ENCODE peak calls at places on chromosomes 11 and 22, in ten cellular contexts. F is pancreas, A is GM06990, T is lung, N is cardiac fibroblast, M is foreskin fibroblast, D is SK-N-SH, O is psoas muscle, S is fibroblast of mammary gland, Z is tibial nerve. I is an unnamed sample.

GRCh38 chr11:46333129-46333947 is 13.9 kb upstream of the DGKZ start:
- DNase-seq in F (no peak), A (no peak), T (no peak), N (no peak), M (peak), D (peak), O (no peak), S (no peak), Z (no peak), I (no peak)

GRCh38 chr11:47553417-47553746 is 450 bp upstream of the CELF1 start:
- DNase-seq in F (no peak), A (no peak), T (no peak), N (peak), M (peak), D (no peak), O (no peak), S (peak), Z (peak), I (no peak)

GRCh38 chr11:35483131-35483800 is 42.1 kb downstream of the PAMR1 start:
- DNase-seq in F (no peak), A (no peak), T (no peak), N (no peak), M (peak), D (no peak), O (no peak), S (peak), Z (no peak), I (no peak)

GRCh38 chr22:33922268-33922667 is 2.0 kb upstream of the LARGE1 start:
- DNase-seq in F (no peak), A (no peak), T (no peak), N (peak), M (peak), D (no peak), O (peak), S (peak), Z (peak), I (no peak)

GRCh38 chr11:63560506-63561179 is 2.5 kb downstream of the PLAAT2 start:
- DNase-seq in F (no peak), A (no peak), T (peak), N (peak), M (no peak), D (no peak), O (no peak), S (no peak), Z (no peak), I (no peak)

GRCh38 chr22:43883012-43883661 is 8.7 kb downstream of the PNPLA5 start:
- DNase-seq in F (no peak), A (peak), T (no peak), N (peak), M (peak), D (peak), O (no peak), S (peak), Z (peak), I (peak)

GRCh38 chr11:110249066-110249465 is 47.3 kb downstream of the RDX start:
- DNase-seq in F (no peak), A (no peak), T (no peak), N (peak), M (peak), D (no peak), O (no peak), S (peak), Z (no peak), I (no peak)

GRCh38 chr11:2677127-2677526 is 22.7 kb downstream of the KCNQ1OT1 start:
- DNase-seq in F (no peak), A (no peak), T (no peak), N (no peak), M (no peak), D (no peak), O (no peak), S (no peak), Z (no peak), I (no peak)

GRCh38 chr11:67286621-67287333 is 2.3 kb upstream of the ANKRD13D start:
- DNase-seq in F (peak), A (no peak), T (no peak), N (no peak), M (no peak), D (no peak), O (peak), S (no peak), Z (no peak), I (no peak)

GRCh38 chr11:101915811-101916291 is 471 bp downstream of the ANGPTL5 start:
- DNase-seq in F (no peak), A (peak), T (no peak), N (peak), M (peak), D (peak), O (no peak), S (peak), Z (peak), I (no peak)

GRCh38 chr11:10474551-10474950 is 19.5 kb downstream of the AMPD3 start:
- DNase-seq in F (no peak), A (no peak), T (no peak), N (no peak), M (no peak), D (no peak), O (no peak), S (no peak), Z (no peak), I (no peak)

GRCh38 chr11:12201016-12201985 is 90.9 kb downstream of the MICAL2 start:
- DNase-seq in F (no peak), A (no peak), T (no peak), N (peak), M (peak), D (peak), O (no peak), S (peak), Z (no peak), I (peak)

GRCh38 chr11:61079416-61080150 is 22.7 kb upstream of the CD5 start:
- DNase-seq in F (no peak), A (no peak), T (no peak), N (no peak), M (no peak), D (no peak), O (no peak), S (no peak), Z (no peak), I (no peak)

GRCh38 chr11:2897048-2897447 is 11.5 kb upstream of the CDKN1C start:
- DNase-seq in F (peak), A (no peak), T (no peak), N (no peak), M (no peak), D (no peak), O (no peak), S (no peak), Z (no peak), I (no peak)

GRCh38 chr11:16252373-16252772 is 104.0 kb downstream of the SOX6 start:
- DNase-seq in F (no peak), A (no peak), T (no peak), N (peak), M (peak), D (peak), O (no peak), S (no peak), Z (no peak), I (no peak)

GRCh38 chr11:12502041-12502440 is 124.7 kb downstream of the PARVA start:
- DNase-seq in F (no peak), A (no peak), T (no peak), N (no peak), M (peak), D (no peak), O (no peak), S (peak), Z (no peak), I (no peak)

GRCh38 chr11:27328602-27329001 is 34.4 kb downstream of the CCDC34 start:
- DNase-seq in F (no peak), A (no peak), T (no peak), N (no peak), M (no peak), D (no peak), O (no peak), S (no peak), Z (no peak), I (no peak)

GRCh38 chr11:58573451-58574104 is 2.1 kb downstream of the LPXN start:
- DNase-seq in F (no peak), A (peak), T (no peak), N (peak), M (peak), D (no peak), O (peak), S (peak), Z (peak), I (no peak)

GRCh38 chr11:11977206-11977938 is 31.1 kb downstream of the DKK3 start:
- DNase-seq in F (no peak), A (no peak), T (peak), N (peak), M (peak), D (no peak), O (peak), S (peak), Z (peak), I (peak)

GRCh38 chr11:102914238-102915043 is 39.7 kb upstream of the MMP12 start:
- DNase-seq in F (no peak), A (no peak), T (no peak), N (peak), M (peak), D (peak), O (no peak), S (peak), Z (peak), I (peak)

GRCh38 chr22:42632096-42632495 is 8.3 kb downstream of the ATP5MGL start:
- DNase-seq in F (no peak), A (no peak), T (no peak), N (no peak), M (peak), D (peak), O (no peak), S (no peak), Z (peak), I (no peak)
- TF ChIP-seq CTCF in F (no peak), A (peak), T (no peak), N (peak), M (peak), D (peak), O (peak), S (peak), Z (no peak), I (peak)

DNA sequence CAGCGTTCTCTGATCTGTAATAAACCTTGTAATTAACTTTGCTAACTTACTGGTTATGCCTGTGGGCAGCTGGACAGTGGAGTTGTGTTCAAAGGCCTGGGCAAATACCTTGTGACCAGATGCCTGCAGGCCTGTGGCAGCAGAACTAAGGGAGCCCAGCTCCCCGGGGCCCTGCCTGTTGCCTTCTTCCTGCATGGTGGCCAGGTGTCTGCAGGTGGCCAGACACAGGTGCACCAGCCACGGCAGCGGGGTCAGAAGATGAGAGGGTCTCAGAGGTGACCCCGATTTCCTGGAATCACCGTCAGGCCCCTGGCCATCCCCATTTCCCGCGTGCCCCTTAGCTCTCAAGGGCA is 127.2 kb downstream of the OSBP2 start:
- DNase-seq in F (no peak), A (no peak), T (no peak), N (no peak), M (no peak), D (peak), O (no peak), S (no peak), Z (no peak), I (no peak)
- H3K4me3 ChIP-seq in F (peak), A (no peak), T (no peak), N (peak), M (peak), D (peak), O (peak), S (peak), Z (no peak), I (no peak)

DNA sequence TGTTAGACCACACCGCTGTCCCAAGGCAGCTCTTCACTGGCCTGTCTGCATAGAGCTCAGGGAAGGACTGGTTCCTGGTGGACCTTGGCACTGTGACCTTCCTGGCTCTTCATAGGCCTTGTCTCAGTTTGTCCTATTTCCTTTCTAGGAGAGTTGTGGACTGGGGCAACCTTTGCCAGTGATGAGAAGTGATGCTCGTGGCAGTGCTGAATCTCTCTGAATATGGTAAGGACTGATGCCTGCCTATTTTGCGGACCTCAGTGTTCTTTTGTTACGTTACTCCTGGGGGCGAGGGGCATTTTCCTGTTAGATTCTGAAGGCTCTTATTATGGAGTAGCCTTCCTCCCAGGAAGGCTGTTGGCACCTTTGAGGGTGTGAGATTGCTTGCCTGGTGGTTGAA is 24.2 kb downstream of the CABIN1 start:
- DNase-seq in F (no peak), A (no peak), T (no peak), N (no peak), M (no peak), D (no peak), O (no peak), S (no peak), Z (no peak), I (no peak)
- TF ChIP-seq CTCF in F (no peak), A (no peak), T (no peak), N (no peak), M (no peak), D (no peak), O (no peak), S (no peak), Z (no peak), I (no peak)

DNA sequence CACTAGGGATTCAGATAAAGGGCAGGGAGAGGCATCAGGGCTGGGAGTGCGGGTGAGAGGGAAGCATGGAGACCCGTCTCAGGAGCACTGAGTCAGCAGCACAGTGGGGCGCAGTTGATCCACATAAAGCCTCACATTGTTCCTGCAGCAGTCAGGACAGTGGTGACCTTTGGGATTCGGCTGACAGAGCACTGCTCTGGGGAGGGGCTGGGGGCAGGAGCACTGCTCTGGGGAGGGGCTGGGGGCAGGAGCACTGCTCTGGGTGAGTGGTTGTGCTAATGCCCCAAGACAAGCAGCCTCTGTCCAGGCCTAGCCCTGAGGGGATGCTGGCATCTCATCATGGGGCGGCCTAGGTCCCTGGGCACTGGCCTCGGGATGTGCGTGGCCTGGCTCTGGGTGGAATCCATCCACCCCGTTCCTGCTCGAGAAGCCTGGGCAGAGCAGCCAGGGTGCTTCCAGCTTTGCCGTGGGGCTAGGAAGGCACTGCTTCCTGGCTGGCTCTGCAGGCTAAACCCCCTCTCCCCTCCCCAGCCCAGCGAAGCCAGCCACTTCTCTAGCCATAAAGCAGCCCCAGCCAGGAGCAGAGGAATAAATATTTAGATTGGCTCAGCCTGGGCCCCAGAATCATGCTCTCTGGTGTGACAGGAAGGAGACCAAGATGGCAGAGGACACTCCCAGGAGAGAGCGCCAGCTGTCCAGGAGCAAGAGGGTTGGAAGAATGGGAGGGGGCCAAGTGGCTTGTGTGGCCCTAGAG is 7.3 kb downstream of the OAF start:
- DNase-seq in F (no peak), A (no peak), T (no peak), N (no peak), M (no peak), D (no peak), O (no peak), S (no peak), Z (no peak), I (no peak)
- H3K4me3 ChIP-seq in F (no peak), A (no peak), T (no peak), N (no peak), M (no peak), D (no peak), O (no peak), S (no peak), Z (no peak), I (no peak)

DNA sequence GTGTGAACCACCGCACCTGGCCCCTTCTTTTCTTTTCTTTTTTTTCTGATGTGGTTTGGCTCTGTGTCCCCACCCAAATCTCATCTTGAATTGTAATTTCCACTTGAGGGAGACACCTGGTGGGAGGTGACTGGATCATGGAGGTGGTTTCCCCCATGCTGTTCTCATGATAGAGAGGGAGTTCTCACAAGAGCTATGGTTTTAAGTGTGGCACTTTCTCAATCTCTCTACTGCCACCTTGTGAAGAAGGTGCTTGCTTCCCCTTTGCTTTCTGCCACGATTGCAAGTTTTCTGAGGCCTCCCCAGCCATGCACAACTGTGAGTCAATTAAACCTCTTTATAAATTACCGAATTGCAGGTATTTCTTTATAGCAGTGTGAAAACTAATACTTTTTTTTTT is 4.9 kb upstream of the TCN2 start:
- DNase-seq in F (no peak), A (no peak), T (no peak), N (peak), M (peak), D (no peak), O (no peak), S (peak), Z (no peak), I (no peak)
- TF ChIP-seq CTCF in F (no peak), A (peak), T (no peak), N (peak), M (peak), D (peak), O (no peak), S (peak), Z (no peak), I (peak)

GRCh38 chr22:24985824-24986214 is 33.3 kb downstream of the KIAA1671 start:
- DNase-seq in F (no peak), A (no peak), T (no peak), N (peak), M (peak), D (no peak), O (no peak), S (peak), Z (no peak), I (no peak)
- H3K4me3 ChIP-seq in F (no peak), A (no peak), T (no peak), N (peak), M (no peak), D (no peak), O (no peak), S (no peak), Z (no peak), I (no peak)

GRCh38 chr11:104992781-104993180 is 24.4 kb upstream of the CASP4 start:
- DNase-seq in F (no peak), A (no peak), T (no peak), N (no peak), M (no peak), D (no peak), O (no peak), S (no peak), Z (no peak), I (no peak)
- TF ChIP-seq CTCF in F (no peak), A (no peak), T (no peak), N (no peak), M (no peak), D (no peak), O (no peak), S (no peak), Z (no peak), I (no peak)

GRCh38 chr22:17436382-17436951 is 67.2 kb downstream of the CECR2 start:
- DNase-seq in F (no peak), A (no peak), T (no peak), N (peak), M (no peak), D (no peak), O (no peak), S (peak), Z (no peak), I (no peak)
- H3K4me3 ChIP-seq in F (no peak), A (no peak), T (no peak), N (no peak), M (no peak), D (no peak), O (peak), S (no peak), Z (no peak), I (no peak)

DNA sequence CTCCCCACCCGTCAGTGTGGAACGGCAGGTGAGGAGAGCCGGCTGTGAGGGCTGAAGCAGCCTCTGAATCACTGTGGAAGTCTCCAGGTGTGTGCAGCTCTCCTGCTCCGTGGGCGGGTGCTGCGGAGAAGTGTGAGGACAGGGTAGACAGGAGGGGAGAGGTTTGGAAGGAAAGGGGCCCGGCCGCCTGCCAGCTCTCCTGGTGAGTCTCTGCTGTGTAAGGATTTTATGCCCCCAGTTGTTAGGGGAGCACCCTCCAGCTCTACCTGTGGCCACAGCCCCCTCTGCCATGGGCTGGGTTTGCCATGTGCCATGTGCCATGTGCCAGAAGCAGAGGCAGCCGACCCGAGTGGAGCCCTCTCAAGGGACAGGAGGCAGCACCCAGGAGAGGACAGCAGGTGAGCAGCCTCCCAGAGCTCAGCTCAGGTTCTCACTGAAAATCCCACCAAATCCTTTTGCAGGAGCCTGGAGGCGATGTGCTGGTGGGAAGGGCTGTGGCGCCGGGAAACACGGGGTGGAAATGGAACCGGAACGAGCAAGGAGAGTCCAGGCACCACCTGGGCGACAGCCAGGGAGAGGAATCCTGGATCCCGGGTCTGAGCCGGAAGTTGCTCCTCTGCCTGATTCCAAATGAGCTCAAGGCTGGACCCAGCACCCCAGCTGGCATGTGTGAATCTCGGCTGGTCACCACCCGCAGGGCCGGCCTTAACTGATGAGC is 804.4 kb downstream of the BRD1 start:
- DNase-seq in F (no peak), A (no peak), T (no peak), N (no peak), M (no peak), D (no peak), O (no peak), S (no peak), Z (no peak), I (no peak)
- TF ChIP-seq CTCF in F (no peak), A (no peak), T (no peak), N (no peak), M (no peak), D (no peak), O (no peak), S (no peak), Z (no peak), I (no peak)